ENCODE peak calls at places on chromosomes 6 and 20, in five cellular contexts. O is AG04450, W is transverse colon, P is MM.1S, S is RWPE1. A is an unnamed sample.

GRCh38 chr6:36050947-36051710 is 23.5 kb downstream of the MAPK14 start:
- DNase-seq in O (no peak), W (no peak), P (no peak), S (no peak), A (no peak)

GRCh38 chr6:144343736-144344428 is 58.7 kb downstream of the UTRN start:
- DNase-seq in W (peak; percentile 64), S (no peak), P (peak; percentile 46), O (no peak), A (no peak)

GRCh38 chr6:11663519-11663918 is 115.1 kb downstream of the ADTRP start:
- DNase-seq in S (no peak), O (no peak), P (no peak), W (no peak), A (no peak)

GRCh38 chr6:148343028-148343374 is 363 bp downstream of the SASH1 start:
- DNase-seq in W (no peak), P (no peak), O (no peak), S (no peak), A (no peak)

GRCh38 chr6:29926795-29927427 is 15.4 kb upstream of the HLA-A start:
- DNase-seq in S (peak; percentile 27), P (peak; percentile 29), W (peak; percentile 84), O (no peak), A (peak; percentile 66)

GRCh38 chr6:148893481-148893880 is 146.7 kb downstream of the UST start:
- DNase-seq in W (no peak), S (no peak), P (no peak), O (no peak), A (no peak)

GRCh38 chr6:16256781-16257180 is 18.4 kb downstream of the GMPR start:
- DNase-seq in W (no peak), P (no peak), O (no peak), S (no peak), A (no peak)

GRCh38 chr20:39874049-39874893 is 814.8 kb downstream of the MAFB start:
- DNase-seq in S (peak; percentile 57), O (peak; percentile 73), W (peak; percentile 72), P (peak; percentile 74), A (peak; percentile 89)

GRCh38 chr20:48766205-48766604 is 61.6 kb downstream of the PREX1 start:
- DNase-seq in P (no peak), W (no peak), S (no peak), O (no peak), A (no peak)

GRCh38 chr6:79373880-79374279 is 139.4 kb upstream of the HMGN3 start:
- DNase-seq in P (no peak), S (no peak), W (no peak), O (no peak), A (no peak)

GRCh38 chr20:40538126-40538525 is 150.9 kb downstream of the MAFB start:
- DNase-seq in P (no peak), W (no peak), S (no peak), O (no peak), A (no peak)

GRCh38 chr6:20444786-20445271 is 43.1 kb downstream of the E2F3 start:
- DNase-seq in P (no peak), O (no peak), W (no peak), S (no peak), A (no peak)

GRCh38 chr6:157732416-157733161 is 90.5 kb upstream of the SNX9 start:
- DNase-seq in S (no peak), P (no peak), W (no peak), O (no peak), A (no peak)

GRCh38 chr6:40439401-40439800 is 147.8 kb downstream of the LRFN2 start:
- DNase-seq in S (no peak), P (no peak), W (no peak), O (no peak), A (no peak)

GRCh38 chr6:43242908-43243648 is at the start of gene TTBK1:
- DNase-seq in O (no peak), S (no peak), W (no peak), P (no peak), A (no peak)

GRCh38 chr20:4261333-4262284 is 246.3 kb upstream of the RNF24 start:
- DNase-seq in P (no peak), O (peak; percentile 3), W (no peak), S (peak; percentile 21), A (no peak)

GRCh38 chr6:168219167-168219566 is 100.4 kb downstream of the DACT2 start:
- DNase-seq in S (no peak), O (no peak), W (no peak), P (no peak), A (no peak)

GRCh38 chr6:18488526-18489270 is 101.5 kb downstream of the RNF144B start:
- DNase-seq in S (peak; percentile 60), O (no peak), P (no peak), W (no peak), A (no peak)

GRCh38 chr6:108200631-108201030 is 34.8 kb downstream of the NR2E1 start:
- DNase-seq in S (peak; percentile 52), P (no peak), W (no peak), O (no peak), A (peak; percentile 26)

GRCh38 chr6:38131527-38131965 is 312.0 kb downstream of the ZFAND3 start:
- DNase-seq in O (peak; percentile 91), W (no peak), S (peak; percentile 13), P (no peak), A (no peak)

GRCh38 chr6:23213651-23214050 is 644.3 kb downstream of the HDGFL1 start:
- DNase-seq in S (no peak), P (no peak), W (no peak), O (no peak), A (no peak)

GRCh38 chr6:137925299-137925698 is 58.2 kb downstream of the TNFAIP3 start:
- DNase-seq in W (no peak), S (no peak), O (no peak), P (no peak), A (no peak)

GRCh38 chr6:6881438-6882267 is 226.1 kb upstream of the RREB1 start:
- DNase-seq in O (no peak), P (no peak), W (no peak), S (no peak), A (peak; percentile 28)

GRCh38 chr20:31816221-31816620 is 2.9 kb upstream of the MYLK2 start:
- DNase-seq in P (no peak), O (no peak), W (no peak), S (no peak), A (no peak)

GRCh38 chr20:31815408-31816188 is 3.6 kb upstream of the MYLK2 start:
- DNase-seq in S (no peak), O (no peak), W (peak; percentile 18), P (no peak), A (peak; percentile 16)

GRCh38 chr20:31818376-31818908 is 714 bp upstream of the MYLK2 start:
- DNase-seq in S (no peak), W (no peak), O (no peak), P (no peak), A (no peak)

GRCh38 chr20:31819083-31819784 is at the start of gene MYLK2:
- DNase-seq in O (no peak), S (no peak), W (no peak), P (no peak), A (no peak)

DNA sequence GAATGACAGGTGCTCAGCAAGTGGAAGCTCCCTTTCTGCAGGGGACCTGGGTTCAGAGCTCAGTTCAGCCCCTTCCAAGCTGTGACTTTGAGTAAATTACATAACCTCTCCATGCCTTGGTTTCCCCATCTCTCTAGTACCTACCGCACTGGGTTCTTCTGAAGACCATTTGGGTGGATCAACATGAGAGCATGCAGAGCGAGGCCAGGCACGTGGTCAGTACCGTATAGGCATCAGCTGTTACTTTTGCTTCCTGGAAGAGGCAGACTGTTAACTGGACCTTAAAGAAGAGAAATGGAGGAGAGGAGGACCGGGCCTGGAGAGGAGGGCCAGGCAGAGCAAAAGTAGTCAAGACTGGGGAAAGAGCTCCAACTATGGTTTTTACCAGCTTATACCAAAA is 1.7 kb upstream of the MYLK2 start:
- DNase-seq in W (no peak), P (no peak), O (no peak), S (no peak), A (no peak)
- H3K27ac ChIP-seq in W (no peak overlapping the region), P (no peak overlapping the region), O (no peak overlapping the region), S (no peak overlapping the region), A (no peak overlapping the region)

GRCh38 chr6:42136508-42137191 is 5.8 kb downstream of the C6orf132 start:
- DNase-seq in S (peak; percentile 88), P (no peak), W (peak; percentile 40), O (peak; percentile 42), A (peak; percentile 76)

GRCh38 chr6:42140051-42140450 is 2.4 kb downstream of the C6orf132 start:
- DNase-seq in P (no peak), O (no peak), W (peak; percentile 86), S (peak; percentile 89), A (peak; percentile 74)

GRCh38 chr6:42137192-42137753 is 5.1 kb downstream of the C6orf132 start:
- DNase-seq in O (no peak), W (peak; percentile 65), S (peak; percentile 57), P (no peak), A (peak; percentile 68)

GRCh38 chr6:42138630-42139619 is 3.5 kb downstream of the C6orf132 start:
- DNase-seq in P (no peak), O (no peak), S (no peak), W (no peak), A (no peak)

GRCh38 chr6:42138190-42138589 is 4.2 kb downstream of the C6orf132 start:
- DNase-seq in P (no peak), O (no peak), W (no peak), S (no peak), A (no peak)
- H3K27ac ChIP-seq in P (no peak overlapping the region), O (no peak overlapping the region), W (peak overlapping the region; percentile 88), S (peak overlapping the region; percentile 87), A (peak overlapping the region; percentile 96)

GRCh38 chr6:155273438-155273837 is 9.6 kb downstream of the CLDN20 start:
- DNase-seq in W (no peak), P (no peak), O (peak; percentile 72), S (peak; percentile 24), A (peak; percentile 43)

GRCh38 chr6:155275808-155276480 is 12.1 kb downstream of the CLDN20 start:
- DNase-seq in W (no peak), O (no peak), S (no peak), P (no peak), A (no peak)

GRCh38 chr6:155274533-155274932 is 10.7 kb downstream of the CLDN20 start:
- DNase-seq in O (no peak), P (no peak), W (no peak), S (peak; percentile 55), A (no peak)

GRCh38 chr6:155272353-155273222 is 8.8 kb downstream of the CLDN20 start:
- DNase-seq in S (no peak), P (no peak), W (no peak), O (no peak), A (peak; percentile 29)

GRCh38 chr6:155274106-155274505 is 10.3 kb downstream of the CLDN20 start:
- DNase-seq in P (no peak), O (no peak), S (no peak), W (no peak), A (no peak)
- H3K27ac ChIP-seq in P (no peak overlapping the region), O (peak overlapping the region; percentile 49), S (no peak overlapping the region), W (peak overlapping the region; percentile 57), A (peak overlapping the region; percentile 44)

DNA sequence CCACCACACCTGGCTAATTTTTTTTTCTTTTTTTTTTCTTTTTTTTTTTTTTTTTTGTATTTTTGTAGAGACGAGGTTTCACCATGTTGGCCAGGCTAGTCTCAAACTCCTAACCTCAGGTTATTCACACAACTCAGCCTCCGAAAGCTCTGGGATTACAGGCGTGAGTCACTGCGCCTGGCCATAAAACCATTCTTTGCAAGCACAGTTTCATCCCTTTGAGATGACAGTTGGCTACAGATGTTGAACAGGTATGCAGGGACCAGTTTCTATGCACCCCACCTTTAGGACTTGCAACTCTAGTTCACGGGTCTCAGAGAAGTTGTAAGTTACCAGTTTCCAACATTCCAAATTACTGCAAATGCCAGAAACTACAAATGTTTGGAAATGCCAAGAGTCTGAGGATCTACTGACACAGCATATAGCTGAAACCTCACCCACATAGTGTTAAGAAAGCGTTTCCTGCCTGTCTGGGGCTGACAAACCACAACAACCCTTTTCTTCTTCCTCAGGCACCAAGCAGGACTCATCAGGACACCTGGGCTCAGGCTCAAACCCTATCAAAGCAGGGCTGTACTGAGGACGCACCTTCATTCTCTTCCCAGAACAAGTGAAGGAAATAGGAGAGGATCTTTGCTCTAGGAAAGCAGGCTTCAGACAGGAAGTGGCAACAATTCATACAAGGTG is 22.9 kb downstream of the ARHGAP18 start:
- DNase-seq in P (peak; percentile 88), W (peak; percentile 38), O (no peak), S (no peak), A (no peak)
- H3K27ac ChIP-seq in P (peak overlapping the region; percentile 100), W (peak overlapping the region; percentile 79), O (peak overlapping the region; percentile 33), S (peak overlapping the region; percentile 65), A (no peak overlapping the region)